ENCODE peak calls at places on chromosome 10, in four cellular contexts. One of them, this sample, is unnamed. For H3K36me3, the result is how much of the 10 kb centered on the place peaks cover.

GRCh38 chr10:25017247-25017590 is 807 bp downstream of the THNSL1 start:
- DNase-seq in PC-9: no peak
- DNase-seq in neural progenitor cell: peak
- DNase-seq in CD8-positive, alpha-beta memory T cell: no peak
- DNase-seq in this sample: peak

GRCh38 chr10:30313579-30314376 is 35.3 kb downstream of the MTPAP start:
- DNase-seq in PC-9: no peak
- DNase-seq in neural progenitor cell: no peak
- DNase-seq in CD8-positive, alpha-beta memory T cell: no peak
- DNase-seq in this sample: no peak

GRCh38 chr10:86960003-86960862 is 1.8 kb downstream of the SNCG start:
- DNase-seq in PC-9: peak
- DNase-seq in CD8-positive, alpha-beta memory T cell: peak
- DNase-seq in neural progenitor cell: peak
- DNase-seq in this sample: peak

GRCh38 chr10:132142396-132143161 is 44.2 kb upstream of the DPYSL4 start:
- DNase-seq in PC-9: peak
- DNase-seq in CD8-positive, alpha-beta memory T cell: peak
- DNase-seq in neural progenitor cell: peak
- DNase-seq in this sample: peak

GRCh38 chr10:110068780-110069179 is 61.0 kb downstream of the ADD3 start:
- DNase-seq in neural progenitor cell: no peak
- DNase-seq in CD8-positive, alpha-beta memory T cell: no peak
- DNase-seq in PC-9: no peak
- DNase-seq in this sample: peak

GRCh38 chr10:6586501-6586900 is 6.4 kb upstream of the PRKCQ start:
- DNase-seq in CD8-positive, alpha-beta memory T cell: no peak
- DNase-seq in PC-9: no peak
- DNase-seq in neural progenitor cell: no peak
- DNase-seq in this sample: peak

GRCh38 chr10:57663401-57663800 is 604.3 kb downstream of the IPMK start:
- DNase-seq in neural progenitor cell: no peak
- DNase-seq in PC-9: no peak
- DNase-seq in CD8-positive, alpha-beta memory T cell: no peak
- DNase-seq in this sample: no peak

GRCh38 chr10:18261063-18261462 is 120.8 kb downstream of the CACNB2 start:
- DNase-seq in PC-9: no peak
- DNase-seq in CD8-positive, alpha-beta memory T cell: no peak
- DNase-seq in neural progenitor cell: peak
- DNase-seq in this sample: no peak

GRCh38 chr10:100553929-100554328 is 18.2 kb downstream of the HIF1AN start:
- DNase-seq in neural progenitor cell: no peak
- DNase-seq in CD8-positive, alpha-beta memory T cell: no peak
- DNase-seq in PC-9: no peak
- DNase-seq in this sample: no peak

GRCh38 chr10:15579605-15580004 is 140.1 kb downstream of the ITGA8 start:
- DNase-seq in neural progenitor cell: no peak
- DNase-seq in PC-9: no peak
- DNase-seq in CD8-positive, alpha-beta memory T cell: no peak
- DNase-seq in this sample: no peak

GRCh38 chr10:37801557-37801956 is 55.9 kb downstream of the ZNF248 start:
- DNase-seq in CD8-positive, alpha-beta memory T cell: no peak
- DNase-seq in PC-9: no peak
- DNase-seq in neural progenitor cell: no peak
- DNase-seq in this sample: no peak
- H3K36me3 ChIP-seq in CD8-positive, alpha-beta memory T cell: under half
- H3K36me3 ChIP-seq in PC-9: under half
- H3K36me3 ChIP-seq in neural progenitor cell: under half
- H3K36me3 ChIP-seq in this sample: under half

GRCh38 chr10:9504227-9504626 is 1449.7 kb downstream of the GATA3 start:
- DNase-seq in PC-9: no peak
- DNase-seq in CD8-positive, alpha-beta memory T cell: no peak
- DNase-seq in neural progenitor cell: no peak
- DNase-seq in this sample: no peak

GRCh38 chr10:9501944-9502343 is 1447.5 kb downstream of the GATA3 start:
- DNase-seq in PC-9: no peak
- DNase-seq in CD8-positive, alpha-beta memory T cell: no peak
- DNase-seq in neural progenitor cell: no peak
- DNase-seq in this sample: no peak
- H3K27ac ChIP-seq in PC-9: no peak
- H3K27ac ChIP-seq in CD8-positive, alpha-beta memory T cell: no peak
- H3K27ac ChIP-seq in neural progenitor cell: no peak
- H3K27ac ChIP-seq in this sample: no peak

DNA sequence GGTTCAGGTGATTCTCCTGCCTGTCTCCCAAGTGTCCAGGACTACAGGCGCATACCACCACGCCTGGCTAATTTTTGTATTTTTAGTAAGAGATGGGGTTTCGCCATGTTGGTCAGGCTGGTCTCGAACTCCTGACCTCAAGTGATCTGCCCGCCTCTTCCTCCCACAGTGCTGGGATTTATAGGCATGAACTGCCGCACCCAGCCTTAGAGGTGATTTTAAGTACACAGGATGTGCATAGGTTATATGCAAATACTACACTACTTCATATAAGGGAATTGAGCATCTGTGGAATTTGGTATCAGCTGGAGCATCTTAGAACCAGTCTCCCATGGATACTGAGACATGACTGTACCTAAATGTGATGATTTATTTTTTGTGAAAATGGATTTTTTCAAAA is 21.0 kb downstream of the WAC start:
- DNase-seq in CD8-positive, alpha-beta memory T cell: no peak
- DNase-seq in neural progenitor cell: no peak
- DNase-seq in PC-9: no peak
- DNase-seq in this sample: no peak
- H3K36me3 ChIP-seq in CD8-positive, alpha-beta memory T cell: under half
- H3K36me3 ChIP-seq in neural progenitor cell: under half
- H3K36me3 ChIP-seq in PC-9: under half
- H3K36me3 ChIP-seq in this sample: half or more

GRCh38 chr10:96415896-96416554 is 57.2 kb upstream of the OPALIN start:
- DNase-seq in neural progenitor cell: no peak
- DNase-seq in CD8-positive, alpha-beta memory T cell: no peak
- DNase-seq in PC-9: no peak
- DNase-seq in this sample: no peak

GRCh38 chr10:96416643-96417042 is 57.8 kb upstream of the OPALIN start:
- DNase-seq in CD8-positive, alpha-beta memory T cell: no peak
- DNase-seq in neural progenitor cell: no peak
- DNase-seq in PC-9: no peak
- DNase-seq in this sample: peak

GRCh38 chr10:96413151-96413787 is 54.5 kb upstream of the OPALIN start:
- DNase-seq in PC-9: no peak
- DNase-seq in CD8-positive, alpha-beta memory T cell: no peak
- DNase-seq in neural progenitor cell: no peak
- DNase-seq in this sample: no peak

GRCh38 chr10:96414303-96414702 is 55.5 kb upstream of the OPALIN start:
- DNase-seq in PC-9: no peak
- DNase-seq in CD8-positive, alpha-beta memory T cell: no peak
- DNase-seq in neural progenitor cell: no peak
- DNase-seq in this sample: no peak

DNA sequence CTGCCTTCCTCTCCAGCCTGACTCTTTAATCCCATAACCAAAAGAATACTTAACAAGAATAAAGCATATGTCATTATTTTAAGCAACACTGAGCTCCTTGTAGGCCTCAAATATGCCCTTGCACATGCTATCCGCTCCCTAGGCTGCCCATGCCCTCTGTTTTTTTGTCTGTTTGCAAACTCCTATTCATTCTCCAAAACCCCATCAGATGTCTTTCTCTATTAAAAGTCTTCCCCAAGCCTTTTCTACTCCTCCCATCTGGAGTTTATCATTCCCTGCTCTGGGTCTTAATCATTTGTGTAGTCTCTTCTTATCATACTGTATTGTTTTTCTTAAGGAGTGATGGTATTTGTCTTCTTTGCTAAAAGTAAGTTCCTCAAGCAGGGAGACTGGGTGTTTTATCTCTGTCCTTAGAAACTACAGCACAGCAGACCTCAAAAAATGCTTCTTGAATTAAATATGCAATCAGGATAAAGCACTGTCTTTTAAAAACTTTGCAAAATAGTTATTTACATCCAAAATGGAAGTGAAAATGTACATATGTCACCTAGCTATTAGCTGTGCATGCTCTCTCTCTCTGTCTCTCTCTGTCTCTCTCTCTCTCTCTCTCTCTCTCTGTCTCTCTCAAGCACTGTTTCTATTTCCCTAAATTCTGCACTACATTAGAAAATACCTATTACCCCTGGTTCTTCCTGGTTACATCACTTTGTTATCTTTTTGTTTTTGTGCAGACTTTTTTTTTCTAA is 56.5 kb upstream of the OPALIN start:
- DNase-seq in CD8-positive, alpha-beta memory T cell: no peak
- DNase-seq in PC-9: no peak
- DNase-seq in neural progenitor cell: no peak
- DNase-seq in this sample: no peak
- H3K27ac ChIP-seq in CD8-positive, alpha-beta memory T cell: no peak
- H3K27ac ChIP-seq in PC-9: no peak
- H3K27ac ChIP-seq in neural progenitor cell: no peak
- H3K27ac ChIP-seq in this sample: no peak

GRCh38 chr10:3143366-3143765 is 29.2 kb downstream of the PITRM1 start:
- DNase-seq in PC-9: no peak
- DNase-seq in CD8-positive, alpha-beta memory T cell: no peak
- DNase-seq in neural progenitor cell: no peak
- DNase-seq in this sample: no peak

GRCh38 chr10:3142146-3142875 is 30.3 kb downstream of the PITRM1 start:
- DNase-seq in PC-9: no peak
- DNase-seq in CD8-positive, alpha-beta memory T cell: no peak
- DNase-seq in neural progenitor cell: no peak
- DNase-seq in this sample: no peak

GRCh38 chr10:3146289-3146688 is 26.3 kb downstream of the PITRM1 start:
- DNase-seq in PC-9: no peak
- DNase-seq in neural progenitor cell: no peak
- DNase-seq in CD8-positive, alpha-beta memory T cell: no peak
- DNase-seq in this sample: no peak

GRCh38 chr10:3145366-3145765 is 27.2 kb downstream of the PITRM1 start:
- DNase-seq in CD8-positive, alpha-beta memory T cell: no peak
- DNase-seq in neural progenitor cell: no peak
- DNase-seq in PC-9: no peak
- DNase-seq in this sample: no peak

DNA sequence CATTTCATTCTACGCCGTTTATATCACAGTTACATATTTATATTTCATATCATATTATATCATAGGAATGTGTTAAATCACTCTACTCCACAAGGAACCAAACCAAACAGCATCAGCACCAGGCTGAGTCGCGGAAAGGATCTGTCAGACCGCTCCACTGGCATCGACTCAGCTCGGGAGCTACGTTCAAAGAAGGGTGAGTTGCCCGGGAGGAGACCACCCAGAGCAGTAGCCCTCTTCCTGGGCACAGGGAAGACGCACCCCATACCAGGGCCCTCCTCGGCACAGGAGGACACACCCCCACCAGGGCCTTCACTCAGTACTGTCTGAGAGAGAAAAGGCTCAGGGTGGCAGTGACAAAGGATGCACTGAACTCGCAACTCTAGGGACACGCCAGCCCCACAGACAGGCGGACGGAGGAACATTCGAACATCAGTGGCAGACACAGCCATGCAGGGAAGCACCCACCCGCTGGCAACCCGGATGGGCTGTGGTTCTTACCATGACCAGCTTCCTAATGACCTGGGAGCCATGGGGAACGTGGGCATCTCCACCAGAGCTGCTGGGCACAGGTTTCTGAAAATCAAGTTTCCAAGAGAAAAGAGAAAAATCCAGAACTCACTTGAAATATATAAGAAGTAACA is 28.7 kb downstream of the PITRM1 start:
- DNase-seq in PC-9: no peak
- DNase-seq in neural progenitor cell: no peak
- DNase-seq in CD8-positive, alpha-beta memory T cell: no peak
- DNase-seq in this sample: no peak
- H3K36me3 ChIP-seq in PC-9: under half
- H3K36me3 ChIP-seq in neural progenitor cell: under half
- H3K36me3 ChIP-seq in CD8-positive, alpha-beta memory T cell: half or more
- H3K36me3 ChIP-seq in this sample: under half

GRCh38 chr10:35667270-35667889 is 25.3 kb upstream of the FZD8 start:
- DNase-seq in CD8-positive, alpha-beta memory T cell: no peak
- DNase-seq in neural progenitor cell: no peak
- DNase-seq in PC-9: no peak
- DNase-seq in this sample: no peak

GRCh38 chr10:35668865-35669650 is 27.0 kb upstream of the FZD8 start:
- DNase-seq in CD8-positive, alpha-beta memory T cell: no peak
- DNase-seq in PC-9: no peak
- DNase-seq in neural progenitor cell: no peak
- DNase-seq in this sample: no peak

DNA sequence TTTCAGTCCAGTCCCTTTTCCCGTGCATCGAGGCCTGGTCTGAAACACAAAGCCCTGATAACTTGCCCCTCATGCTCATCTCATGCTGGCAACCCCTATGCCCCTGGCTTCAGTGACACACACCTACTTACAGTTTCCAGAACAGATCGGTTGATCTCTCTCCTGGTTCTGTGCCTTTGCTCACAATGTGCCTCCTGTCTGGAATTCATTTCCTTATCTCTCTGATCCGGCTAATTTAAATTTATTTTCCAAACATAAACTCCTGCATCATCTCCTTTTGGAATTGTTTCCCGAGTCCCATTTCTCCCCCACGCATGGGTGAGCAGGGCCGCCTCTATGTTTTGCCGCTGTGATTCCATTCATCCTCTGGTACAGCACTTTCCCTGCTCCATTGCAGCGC is 25.9 kb upstream of the FZD8 start:
- DNase-seq in PC-9: no peak
- DNase-seq in CD8-positive, alpha-beta memory T cell: no peak
- DNase-seq in neural progenitor cell: no peak
- DNase-seq in this sample: no peak
- H3K27ac ChIP-seq in PC-9: no peak
- H3K27ac ChIP-seq in CD8-positive, alpha-beta memory T cell: no peak
- H3K27ac ChIP-seq in neural progenitor cell: no peak
- H3K27ac ChIP-seq in this sample: no peak

GRCh38 chr10:50619882-50620281 is 3.9 kb downstream of the SGMS1 start:
- DNase-seq in PC-9: no peak
- DNase-seq in neural progenitor cell: no peak
- DNase-seq in CD8-positive, alpha-beta memory T cell: no peak
- DNase-seq in this sample: no peak
- H3K36me3 ChIP-seq in PC-9: under half
- H3K36me3 ChIP-seq in neural progenitor cell: under half
- H3K36me3 ChIP-seq in CD8-positive, alpha-beta memory T cell: under half
- H3K36me3 ChIP-seq in this sample: under half